ENCODE peak calls at places on chromosomes 1 and 21, in nine cellular contexts. I, F, J, N, E, R, M, L and K are unnamed samples.

GRCh38 chr1:92445865-92446264 is 40.9 kb downstream of the GFI1 start:
- DNase-seq in I (no peak), F (no peak), J (no peak), N (no peak), E (no peak), R (no peak), M (no peak), L (no peak), K (no peak)

GRCh38 chr1:186289943-186290560 is 85.0 kb downstream of the TPR start:
- DNase-seq in I (no peak), F (no peak), J (no peak), N (no peak), E (no peak), R (no peak), M (no peak), L (no peak), K (no peak)

GRCh38 chr21:24428539-24429186 is 1178.6 kb downstream of the MRPL39 start:
- DNase-seq in I (no peak), F (no peak), J (no peak), N (no peak), E (no peak), R (no peak), M (no peak), L (no peak), K (no peak)

GRCh38 chr1:236502972-236503639 is 20.7 kb upstream of the LGALS8 start:
- DNase-seq in I (peak), F (peak), J (peak), N (peak), E (peak), R (peak), M (no peak), L (no peak), K (peak)

GRCh38 chr1:22031214-22031962 is 21.1 kb upstream of the CDC42 start:
- DNase-seq in I (no peak), F (peak), J (no peak), N (no peak), E (no peak), R (peak), M (no peak), L (no peak), K (peak)

GRCh38 chr1:155485945-155486344 is 76.7 kb downstream of the ASH1L start:
- DNase-seq in I (no peak), F (no peak), J (no peak), N (no peak), E (no peak), R (no peak), M (no peak), L (no peak), K (no peak)

GRCh38 chr1:47684518-47684917 is 246.7 kb downstream of the FOXD2 start:
- DNase-seq in I (no peak), F (no peak), J (no peak), N (no peak), E (no peak), R (no peak), M (no peak), L (no peak), K (no peak)

GRCh38 chr1:73331726-73332125 is 866.2 kb downstream of the LRRIQ3 start:
- DNase-seq in I (no peak), F (no peak), J (no peak), N (no peak), E (no peak), R (no peak), M (no peak), L (no peak), K (no peak)

GRCh38 chr1:246667773-246668172 is 56.4 kb upstream of the SCCPDH start:
- DNase-seq in I (no peak), F (no peak), J (no peak), N (no peak), E (no peak), R (no peak), M (no peak), L (no peak), K (no peak)

GRCh38 chr1:22636927-22637326 is 499 bp downstream of the C1QA start:
- DNase-seq in I (no peak), F (no peak), J (no peak), N (no peak), E (no peak), R (no peak), M (no peak), L (no peak), K (no peak)

GRCh38 chr1:7984826-7985225 is 23.3 kb downstream of the PARK7 start:
- DNase-seq in I (no peak), F (no peak), J (no peak), N (no peak), E (no peak), R (no peak), M (no peak), L (no peak), K (no peak)

GRCh38 chr1:171142451-171143121 is 42.5 kb upstream of the FMO2 start:
- DNase-seq in I (no peak), F (no peak), J (no peak), N (no peak), E (no peak), R (no peak), M (peak), L (no peak), K (peak)

GRCh38 chr1:182679684-182680083 is 4.7 kb downstream of the RGS8 start:
- DNase-seq in I (no peak), F (no peak), J (no peak), N (no peak), E (no peak), R (no peak), M (no peak), L (no peak), K (no peak)